ENCODE peak calls at places on chromosome 19, in five cellular contexts. X, R, G, T and W are unnamed samples.
A peak's percentile ranks its signal among the peaks of the same experiment; 100 is the strongest.

GRCh38 chr19:34504809-34505291 is 23.3 kb downstream of the WTIP start:
- DNase-seq in X (no peak), T (no peak), R (no peak), G (no peak), W (no peak)

GRCh38 chr19:15180451-15181390 is 20.1 kb downstream of the NOTCH3 start:
- DNase-seq in G (no peak), X (no peak), T (no peak), R (peak; percentile 84), W (no peak)

GRCh38 chr19:55089279-55089944 is 13.7 kb downstream of the EPS8L1 start:
- DNase-seq in G (no peak), T (no peak), R (no peak), X (no peak), W (no peak)

GRCh38 chr19:41807176-41807575 is 10.8 kb downstream of the CEACAM3 start:
- DNase-seq in G (no peak), R (no peak), T (no peak), X (no peak), W (no peak)

GRCh38 chr19:15629003-15629880 is 11.5 kb upstream of the CYP4F3 start:
- DNase-seq in G (peak; percentile 80), R (peak; percentile 94), X (peak; percentile 44), T (peak; percentile 86), W (peak; percentile 57)

GRCh38 chr19:6678690-6679109 is 8.7 kb upstream of the TNFSF14 start:
- DNase-seq in R (no peak), X (no peak), T (no peak), G (no peak), W (no peak)

GRCh38 chr19:16873603-16874002 is 15.2 kb upstream of the F2RL3 start:
- DNase-seq in T (no peak), R (no peak), X (no peak), G (no peak), W (no peak)

GRCh38 chr19:15184776-15185175 is 16.0 kb downstream of the NOTCH3 start:
- DNase-seq in T (no peak), R (no peak), X (no peak), G (no peak), W (no peak)

GRCh38 chr19:40605201-40605971 is 4.2 kb downstream of the LTBP4 start:
- DNase-seq in X (peak; percentile 40), G (peak; percentile 74), R (peak; percentile 95), T (peak; percentile 86), W (peak; percentile 84)

GRCh38 chr19:30545752-30546151 is 173.6 kb downstream of the ZNF536 start:
- DNase-seq in R (no peak), G (no peak), X (no peak), T (no peak), W (no peak)

GRCh38 chr19:32676186-32676894 is 692 bp downstream of the RGS9BP start:
- DNase-seq in R (peak; percentile 67), X (no peak), T (peak; percentile 53), G (no peak), W (peak; percentile 57)

GRCh38 chr19:49347835-49348234 is 12.6 kb downstream of the CD37 start:
- DNase-seq in G (no peak), X (peak; percentile 71), T (no peak), R (no peak), W (no peak)

GRCh38 chr19:47226426-47227346 is 4.3 kb downstream of the BBC3 start:
- DNase-seq in R (peak; percentile 84), G (peak; percentile 91), X (peak; percentile 76), T (peak; percentile 86), W (peak; percentile 83)

GRCh38 chr19:39327990-39328705 is 7.5 kb upstream of the LRFN1 start:
- DNase-seq in X (peak; percentile 77), T (peak; percentile 83), R (peak; percentile 88), G (peak; percentile 80), W (peak; percentile 50)

GRCh38 chr19:41691268-41691970 is 3.3 kb upstream of the CEACAM7 start:
- DNase-seq in R (peak; percentile 52), X (no peak), G (no peak), T (peak; percentile 34), W (no peak)

GRCh38 chr19:30228113-30228725 is 144.0 kb upstream of the ZNF536 start:
- DNase-seq in T (no peak), G (no peak), X (no peak), R (no peak), W (no peak)

GRCh38 chr19:18939163-18939562 is 1.9 kb downstream of the HOMER3 start:
- DNase-seq in R (no peak), X (no peak), T (no peak), G (no peak), W (no peak)

GRCh38 chr19:18942692-18943091 is 1.7 kb upstream of the HOMER3 start:
- DNase-seq in X (no peak), G (no peak), R (no peak), T (no peak), W (no peak)

GRCh38 chr19:18940791-18941627 is at the start of gene HOMER3:
- DNase-seq in T (peak; percentile 94), G (peak; percentile 78), R (peak; percentile 86), X (peak; percentile 43), W (peak; percentile 35)

GRCh38 chr19:18941628-18942354 is 774 bp upstream of the HOMER3 start:
- DNase-seq in G (no peak), T (no peak), R (no peak), X (no peak), W (no peak)

DNA sequence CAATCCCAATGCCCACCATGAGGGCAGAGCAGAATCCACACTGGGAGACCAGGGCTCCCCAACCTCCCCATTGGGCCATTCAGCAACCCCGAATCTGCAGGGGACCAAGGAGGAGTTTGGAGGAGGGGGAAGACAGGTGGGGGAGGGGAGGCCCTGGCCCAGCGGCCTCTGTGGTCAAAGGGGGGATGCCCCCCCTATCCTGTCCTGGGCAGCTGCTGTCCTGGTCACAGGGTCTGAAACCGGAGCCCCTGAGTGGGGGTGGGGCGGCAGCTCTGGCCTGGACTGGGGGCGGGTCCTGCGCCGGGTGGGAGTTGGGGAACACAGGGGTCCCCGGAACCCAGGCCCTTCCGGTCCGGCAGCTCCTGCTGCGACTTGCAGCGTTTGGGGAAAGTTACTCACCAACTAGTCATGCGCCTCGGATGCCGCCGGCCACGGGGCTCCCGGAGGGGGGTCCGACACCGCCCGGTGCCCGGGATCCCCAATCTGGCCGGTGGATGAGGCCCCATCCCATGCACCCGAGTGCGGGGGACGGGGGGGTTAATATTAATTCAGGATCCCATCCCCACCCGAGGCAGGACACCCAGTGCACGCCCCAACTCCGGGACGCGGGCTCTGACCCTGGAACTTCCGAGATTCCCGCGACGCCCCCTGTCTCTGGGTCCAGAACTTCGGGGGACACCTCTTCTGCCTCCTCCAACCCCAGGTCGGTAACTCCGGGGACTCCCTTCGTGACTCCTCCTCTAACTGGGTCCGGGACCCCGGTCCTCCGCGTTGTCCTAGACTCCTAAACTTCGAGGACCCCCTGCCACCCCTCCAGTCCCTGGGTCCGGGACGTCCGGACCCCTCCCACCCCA is 868 bp downstream of the HOMER3 start:
- DNase-seq in X (peak; percentile 40), R (peak; percentile 59), T (peak; percentile 55), G (no peak), W (no peak)
- TF ChIP-seq CTCF in X (peak; percentile 0), R (no peak), T (no peak), G (no peak), W (no peak)

GRCh38 chr19:3976495-3977241 is 5.8 kb upstream of the DAPK3 start:
- DNase-seq in T (no peak), R (no peak), X (no peak), G (no peak), W (no peak)

GRCh38 chr19:3978145-3978544 is 7.1 kb downstream of the EEF2 start:
- DNase-seq in T (no peak), R (no peak), G (no peak), X (no peak), W (no peak)

GRCh38 chr19:3975637-3976087 is 4.8 kb upstream of the DAPK3 start:
- DNase-seq in X (no peak), T (no peak), G (no peak), R (no peak), W (no peak)

GRCh38 chr19:3979289-3979673 is 6.0 kb downstream of the EEF2 start:
- DNase-seq in R (no peak), X (no peak), G (no peak), T (no peak), W (no peak)

DNA sequence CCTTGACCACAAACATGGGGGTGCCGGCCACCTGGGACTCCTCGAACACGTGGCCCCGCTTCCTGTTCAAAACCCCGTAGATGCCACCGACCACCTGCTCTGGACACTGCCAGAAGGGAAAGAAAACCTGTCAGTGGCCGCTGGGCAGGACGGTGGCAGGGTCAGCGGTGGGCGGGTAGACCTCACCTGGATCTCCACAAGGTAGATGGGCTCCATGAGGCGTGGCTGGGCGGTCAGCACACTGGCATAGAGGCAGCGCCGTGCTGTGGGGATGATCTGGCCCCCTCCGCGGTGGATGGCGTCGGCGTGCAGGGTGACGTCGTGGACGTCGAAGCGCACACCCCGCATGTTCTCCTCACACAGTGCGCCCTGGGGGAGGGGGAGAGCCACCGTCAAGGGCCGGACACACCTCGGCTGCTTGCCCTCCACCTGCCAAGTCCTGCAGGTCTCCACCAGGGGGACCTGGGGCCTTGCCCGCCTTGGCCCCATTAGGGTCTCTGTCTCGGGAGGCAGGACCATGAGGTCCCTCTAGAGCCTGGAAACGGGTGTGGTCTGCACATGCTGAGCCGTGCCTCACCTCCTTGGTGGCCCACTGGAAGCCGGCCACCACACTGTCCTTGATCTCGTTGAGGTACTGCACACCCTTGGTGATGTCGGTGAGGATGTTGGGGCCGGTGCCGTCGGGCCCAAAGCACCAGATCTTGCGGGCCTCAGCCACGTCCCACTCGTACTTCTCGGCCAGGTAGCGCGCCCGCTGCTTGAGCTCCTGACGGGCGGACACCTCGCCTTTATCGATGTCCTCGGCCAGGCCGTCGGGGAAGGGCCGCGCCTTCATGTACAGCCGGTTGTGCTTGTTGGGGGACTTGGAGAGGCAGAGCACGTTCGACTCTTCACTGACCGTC is 6.6 kb upstream of the DAPK3 start:
- DNase-seq in T (no peak), G (no peak), R (no peak), X (no peak), W (no peak)
- TF ChIP-seq CTCF in T (no peak), G (peak; percentile 18), R (no peak), X (peak; percentile 34), W (peak; percentile 7)

GRCh38 chr19:2944775-2945574 is at the start of gene ZNF77:
- DNase-seq in X (peak; percentile 99), G (peak; percentile 99), T (peak; percentile 100), R (peak; percentile 99), W (peak; percentile 92)

GRCh38 chr19:2944403-2944774 is 382 bp downstream of the ZNF77 start:
- DNase-seq in T (no peak), X (no peak), G (no peak), R (no peak), W (no peak)

GRCh38 chr19:2945575-2946184 is 909 bp upstream of the ZNF77 start:
- DNase-seq in X (no peak), R (no peak), G (no peak), T (no peak), W (no peak)

DNA sequence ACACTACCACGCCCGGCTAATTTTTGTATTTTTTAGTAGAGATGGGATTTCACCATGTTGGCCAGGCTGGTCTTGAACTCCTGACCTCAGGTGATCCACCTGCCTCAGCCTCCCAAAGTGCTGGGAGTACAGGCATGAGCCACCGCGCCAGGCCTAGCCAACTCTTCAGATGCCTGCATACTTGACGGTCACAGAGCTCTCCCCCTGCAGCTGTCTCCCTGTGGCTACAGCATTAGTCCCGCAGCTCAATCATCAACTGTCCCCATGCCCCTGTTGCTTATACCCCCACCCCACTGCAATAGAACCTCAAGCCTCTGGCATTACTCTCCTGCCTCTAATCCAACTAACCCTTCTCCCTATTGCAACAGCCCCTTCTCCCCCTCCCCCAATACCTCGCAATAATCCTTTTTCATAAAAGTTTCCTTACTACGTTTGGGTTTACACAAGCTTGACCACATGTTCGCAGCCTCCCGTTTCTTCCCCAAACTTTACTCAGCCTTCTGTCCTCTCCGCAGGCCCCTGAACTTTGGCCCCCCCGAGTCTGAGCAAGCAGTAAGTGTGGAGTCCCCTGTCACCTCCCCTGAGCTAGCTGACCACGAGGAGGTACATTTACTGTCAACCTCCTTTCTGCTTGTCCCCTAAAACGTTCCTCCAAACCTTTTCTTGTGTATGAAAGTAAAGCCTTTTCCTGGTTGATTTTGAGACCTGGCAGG is 1.7 kb downstream of the ZNF77 start:
- DNase-seq in G (no peak), R (no peak), T (no peak), X (no peak), W (no peak)
- TF ChIP-seq CTCF in G (no peak), R (no peak), T (no peak), X (no peak), W (no peak)

GRCh38 chr19:45346449-45346848 is 5.9 kb downstream of the KLC3 start:
- DNase-seq in G (no peak), X (no peak), T (no peak), R (peak; percentile 46), W (no peak)
- TF ChIP-seq CTCF in G (no peak), X (no peak), T (no peak), R (no peak), W (no peak)